ENCODE peak calls at places on chromosomes 1 and 21, in six cellular contexts. O is OCI-LY7, T is PC-3, C is GM23338, X is SK-N-SH, P is hepatocyte. I is an unnamed sample.

GRCh38 chr1:92736395-92736794 is 48.5 kb downstream of the EVI5 start:
- DNase-seq in O (peak), T (peak), X (no peak), C (peak), P (peak), I (no peak)

GRCh38 chr21:14736162-14736561 is 190.0 kb upstream of the SAMSN1 start:
- DNase-seq in C (no peak), T (no peak), X (no peak), O (peak), P (no peak), I (no peak)

GRCh38 chr1:214377886-214378285 is 96.9 kb downstream of the SMYD2 start:
- DNase-seq in P (no peak), O (no peak), T (no peak), C (no peak), X (no peak), I (no peak)

GRCh38 chr1:185376840-185377635 is 60.0 kb upstream of the IVNS1ABP start:
- DNase-seq in T (no peak), X (no peak), P (no peak), C (no peak), O (no peak), I (no peak)

GRCh38 chr1:232538224-232538942 is 91.5 kb downstream of the SIPA1L2 start:
- DNase-seq in C (peak), O (no peak), T (peak), X (no peak), P (peak), I (peak)

GRCh38 chr1:185409763-185410528 is 92.9 kb upstream of the IVNS1ABP start:
- DNase-seq in X (no peak), O (no peak), T (no peak), P (no peak), C (no peak), I (no peak)

GRCh38 chr1:155976062-155976912 is 2.1 kb downstream of the ARHGEF2 start:
- DNase-seq in O (no peak), C (peak), X (peak), T (peak), P (peak), I (peak)

GRCh38 chr1:100184536-100184935 is 6.5 kb upstream of the LRRC39 start:
- DNase-seq in T (no peak), C (no peak), X (no peak), O (peak), P (no peak), I (peak)

GRCh38 chr1:228160201-228160761 is 5.3 kb upstream of the IBA57 start:
- DNase-seq in X (no peak), O (no peak), P (no peak), C (no peak), T (no peak), I (no peak)

GRCh38 chr1:196090226-196090625 is 518.0 kb downstream of the KCNT2 start:
- DNase-seq in P (no peak), C (no peak), O (no peak), X (no peak), T (no peak), I (no peak)

GRCh38 chr21:36902793-36903192 is 63.7 kb downstream of the HLCS start:
- DNase-seq in P (no peak), O (no peak), X (no peak), C (peak), T (no peak), I (no peak)

GRCh38 chr1:204263240-204263848 is 49.6 kb upstream of the GOLT1A start:
- DNase-seq in X (peak), T (no peak), P (no peak), O (no peak), C (no peak), I (no peak)

GRCh38 chr1:178098262-178098661 is 4.4 kb downstream of the RASAL2 start:
- DNase-seq in P (no peak), T (no peak), C (no peak), O (no peak), X (peak), I (no peak)

GRCh38 chr1:21346304-21347071 is 56.2 kb upstream of the ECE1 start:
- DNase-seq in P (no peak), C (no peak), O (no peak), X (no peak), T (no peak), I (no peak)

GRCh38 chr21:45747233-45747766 is 103.8 kb downstream of the PCBP3 start:
- DNase-seq in T (no peak), X (peak), C (no peak), P (no peak), O (no peak), I (no peak)

GRCh38 chr1:203172184-203173115 is 3.2 kb downstream of the MYBPH start:
- DNase-seq in O (peak), P (peak), C (peak), T (peak), X (peak), I (peak)

GRCh38 chr1:230632273-230632873 is 9.9 kb upstream of the COG2 start:
- DNase-seq in O (peak), T (peak), C (peak), X (peak), P (peak), I (peak)

GRCh38 chr21:45098867-45099266 is 24.5 kb downstream of the ADARB1 start:
- DNase-seq in T (peak), X (peak), C (peak), O (peak), P (no peak), I (peak)

GRCh38 chr1:231241751-231242150 is 739 bp downstream of the GNPAT start:
- DNase-seq in X (peak), P (peak), T (peak), O (peak), C (peak), I (peak)

GRCh38 chr1:110677016-110677415 is 2.3 kb upstream of the KCNA3 start:
- DNase-seq in X (no peak), O (no peak), T (peak), P (no peak), C (no peak), I (no peak)

GRCh38 chr1:203768158-203768725 is 3.3 kb downstream of the LAX1 start:
- DNase-seq in T (no peak), P (no peak), C (no peak), O (no peak), X (no peak), I (no peak)

GRCh38 chr1:50977575-50978143 is 7.6 kb downstream of the CDKN2C start:
- DNase-seq in X (peak), P (peak), T (peak), C (peak), O (peak), I (peak)

GRCh38 chr1:82778612-82779011 is 977.9 kb downstream of the ADGRL2 start:
- DNase-seq in X (no peak), P (peak), C (peak), T (peak), O (no peak), I (peak)

GRCh38 chr1:196387766-196388165 is 220.5 kb downstream of the KCNT2 start:
- DNase-seq in T (no peak), P (no peak), C (no peak), X (no peak), O (no peak), I (no peak)

GRCh38 chr1:229272164-229273158 is 1.6 kb downstream of the RAB4A start:
- DNase-seq in P (no peak), C (no peak), O (no peak), T (peak), X (no peak), I (no peak)

GRCh38 chr1:224644553-224645154 is 28.5 kb downstream of the CNIH3 start:
- DNase-seq in X (peak), C (peak), T (peak), P (peak), O (peak), I (peak)

GRCh38 chr1:156430305-156430704 is 61.3 kb downstream of the RHBG start:
- DNase-seq in C (peak), P (no peak), O (no peak), T (no peak), X (no peak), I (no peak)

GRCh38 chr1:221715321-221716169 is 26.3 kb downstream of the DUSP10 start:
- DNase-seq in O (no peak), C (peak), P (peak), T (peak), X (no peak), I (peak)

GRCh38 chr1:228404107-228404720 is 2.4 kb downstream of the TRIM11 start:
- DNase-seq in O (peak), P (no peak), C (no peak), X (no peak), T (no peak), I (no peak)

GRCh38 chr1:37574834-37575479 is 18.2 kb downstream of the DNALI1 start:
- DNase-seq in T (peak), P (no peak), X (no peak), O (no peak), C (no peak), I (no peak)

GRCh38 chr1:225875044-225875822 is 6.9 kb downstream of the TMEM63A start:
- DNase-seq in C (no peak), T (peak), X (no peak), O (no peak), P (peak), I (no peak)

GRCh38 chr1:94898486-94899385 is 28.2 kb downstream of the CNN3 start:
- DNase-seq in X (no peak), P (no peak), C (no peak), O (no peak), T (peak), I (no peak)

GRCh38 chr1:94892604-94893280 is 34.2 kb downstream of the CNN3 start:
- DNase-seq in O (no peak), X (no peak), T (no peak), C (no peak), P (no peak), I (no peak)

GRCh38 chr1:94894630-94895029 is 32.3 kb downstream of the CNN3 start:
- DNase-seq in X (no peak), O (no peak), C (peak), T (no peak), P (no peak), I (peak)

GRCh38 chr1:94899756-94900155 is 27.2 kb downstream of the CNN3 start:
- DNase-seq in O (no peak), P (no peak), C (no peak), T (no peak), X (no peak), I (no peak)

DNA sequence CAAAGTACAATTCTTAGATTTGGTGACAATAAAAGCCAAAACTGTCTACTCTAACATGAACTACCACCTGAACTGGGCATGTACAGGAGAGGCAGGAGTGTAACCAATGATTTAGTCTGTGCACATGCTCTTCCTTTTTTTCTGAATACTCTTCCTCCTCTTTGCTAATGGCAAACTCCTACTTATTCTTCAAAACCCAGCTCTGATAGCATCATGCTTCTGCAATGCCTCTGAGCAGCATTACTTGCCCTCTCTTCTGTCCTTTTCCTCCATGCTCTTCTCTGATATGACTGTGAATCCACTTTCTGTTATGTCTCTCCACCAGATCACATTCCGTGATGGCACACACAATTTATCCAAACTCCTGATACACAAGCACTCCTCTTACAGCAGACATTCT is 31.4 kb downstream of the CNN3 start:
- DNase-seq in T (no peak), X (no peak), P (no peak), C (no peak), O (no peak), I (no peak)
- TF ChIP-seq EZH2phosphoT487 in T (no peak), X (no peak), P (no peak), C (no peak), O (no peak), I (no peak)

GRCh38 chr1:61742620-61743431 is 546 bp downstream of the PATJ start:
- DNase-seq in P (peak), C (peak), X (peak), T (peak), O (no peak), I (peak)

GRCh38 chr1:61746768-61747167 is 4.5 kb downstream of the PATJ start:
- DNase-seq in P (peak), O (no peak), C (no peak), X (no peak), T (peak), I (no peak)

GRCh38 chr1:61743432-61743705 is 1.1 kb downstream of the PATJ start:
- DNase-seq in P (no peak), O (no peak), C (no peak), T (no peak), X (no peak), I (no peak)

GRCh38 chr1:61743716-61744620 is 1.7 kb downstream of the PATJ start:
- DNase-seq in C (no peak), T (no peak), P (peak), X (no peak), O (no peak), I (no peak)

DNA sequence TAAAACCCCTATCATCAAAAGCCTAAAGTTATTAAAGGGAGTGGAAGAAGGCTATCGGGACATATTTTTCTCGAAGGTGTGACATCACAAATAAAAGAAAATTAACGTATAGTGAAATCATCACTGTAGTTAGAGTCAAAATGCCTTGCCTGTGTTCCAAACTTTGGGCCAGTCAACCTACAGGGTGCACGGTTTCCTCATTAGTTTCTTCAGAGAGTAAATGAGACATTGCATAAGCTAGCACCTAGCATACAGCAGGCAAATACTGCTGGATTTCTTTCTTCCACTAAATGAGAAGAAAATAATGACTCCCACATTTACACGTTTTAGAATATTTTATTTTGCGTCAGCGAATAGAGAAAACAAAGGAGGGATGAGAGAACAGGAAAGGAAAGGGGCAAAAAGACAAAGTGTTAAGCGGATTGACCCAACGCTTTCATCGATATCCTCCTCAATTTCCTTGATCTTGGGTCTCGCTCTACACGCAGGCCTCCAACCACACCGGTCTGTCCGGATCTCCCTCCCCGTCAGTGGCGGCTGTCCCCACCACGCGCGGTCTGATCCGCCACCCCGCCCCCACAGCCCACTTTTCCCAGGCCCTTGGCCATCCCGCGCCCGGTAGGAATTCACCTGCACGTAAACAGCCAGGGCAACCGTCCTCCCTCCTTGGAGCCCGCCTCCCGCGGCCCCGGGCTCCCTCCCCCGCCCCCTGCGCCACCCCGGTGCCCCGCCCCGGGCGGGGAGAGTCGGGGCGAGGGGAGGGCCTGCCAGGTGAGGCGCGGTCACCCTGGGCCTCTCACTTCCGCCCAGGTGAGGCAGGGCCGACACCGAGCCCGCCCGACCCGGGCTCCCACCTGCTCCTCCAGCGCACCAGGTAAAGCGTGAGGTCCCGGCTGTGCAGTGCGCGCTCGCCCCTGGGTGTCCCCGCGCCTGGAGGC is at the start of gene PATJ:
- DNase-seq in T (peak), O (peak), P (peak), C (peak), X (peak), I (peak)
- TF ChIP-seq EZH2phosphoT487 in T (no peak), O (no peak), P (no peak), C (no peak), X (no peak), I (no peak)

GRCh38 chr1:152796421-152796820 is at the start of gene LCE1D:
- DNase-seq in O (no peak), T (no peak), P (no peak), X (no peak), C (no peak), I (no peak)
- TF ChIP-seq EZH2phosphoT487 in O (no peak), T (no peak), P (no peak), X (no peak), C (no peak), I (no peak)

GRCh38 chr1:15153184-15153841 is at the start of gene TMEM51:
- DNase-seq in C (peak), X (peak), O (no peak), P (peak), T (peak), I (peak)
- TF ChIP-seq EZH2phosphoT487 in C (no peak), X (no peak), O (no peak), P (no peak), T (no peak), I (no peak)

DNA sequence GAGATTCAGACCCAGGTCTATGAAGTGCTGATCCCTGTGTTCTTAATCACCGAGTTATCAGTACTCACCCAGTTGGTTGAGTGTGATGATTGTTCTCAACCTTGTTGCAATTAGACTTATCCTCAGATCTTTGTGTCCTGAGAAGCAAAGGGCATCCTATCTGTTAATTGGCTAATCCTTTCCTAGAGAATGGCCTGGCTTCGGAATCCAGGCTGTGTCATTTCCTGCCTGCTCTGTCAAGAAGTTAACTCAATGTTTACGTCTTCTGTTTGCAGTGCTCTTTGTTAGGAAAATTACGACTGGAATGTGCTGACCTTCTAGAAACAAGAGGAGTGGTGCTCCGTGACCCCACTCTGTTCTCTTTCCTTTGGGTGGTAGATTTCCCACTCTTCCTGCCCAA is 14.7 kb downstream of the GAS5 start:
- DNase-seq in C (peak), T (no peak), X (no peak), O (no peak), P (peak), I (peak)
- TF ChIP-seq EZH2phosphoT487 in C (no peak), T (no peak), X (no peak), O (no peak), P (no peak), I (peak)